ENCODE peak calls at places on chromosomes 6 and 20, in nine cellular contexts. X is endothelial cell of umbilical vein, W is breast epithelium, L is iPS DF 6.9, I is PC-9, H is astrocyte, O is Peyer's patch, V is neuronal stem cell, R is heart right ventricle. Q is an unnamed sample.

GRCh38 chr6:140264451-140264850 is 890.0 kb upstream of the CITED2 start:
- DNase-seq in V (no peak), R (no peak), L (no peak), W (no peak), I (no peak), O (no peak), H (peak; percentile 70), X (no peak), Q (no peak)

GRCh38 chr6:50457351-50457750 is 256.0 kb upstream of the TFAP2D start:
- DNase-seq in X (no peak), W (no peak), I (no peak), H (no peak), V (no peak), O (no peak), R (no peak), L (no peak), Q (no peak)

GRCh38 chr20:50717974-50718761 is 13.2 kb upstream of the PARD6B start:
- DNase-seq in H (no peak), I (no peak), L (no peak), R (no peak), X (no peak), V (no peak), O (no peak), W (no peak), Q (no peak)

GRCh38 chr20:33232486-33233072 is 3.2 kb upstream of the BPIFA1 start:
- DNase-seq in W (no peak), H (no peak), L (no peak), R (no peak), V (no peak), O (no peak), X (no peak), I (no peak), Q (no peak)

GRCh38 chr20:24863356-24863755 is 85.7 kb upstream of the CST7 start:
- DNase-seq in R (no peak), X (no peak), W (no peak), O (no peak), V (no peak), H (peak; percentile 59), I (no peak), L (no peak), Q (no peak)

GRCh38 chr6:164502838-164503237 is 806.6 kb downstream of the C6orf118 start:
- DNase-seq in H (no peak), W (no peak), X (peak; percentile 83), L (no peak), V (no peak), I (no peak), R (no peak), O (no peak), Q (no peak)

GRCh38 chr20:48736231-48736630 is 91.6 kb downstream of the PREX1 start:
- DNase-seq in L (no peak), I (no peak), O (no peak), H (peak; percentile 12), R (no peak), W (no peak), X (no peak), V (no peak), Q (no peak)

GRCh38 chr6:157760589-157761330 is 62.3 kb upstream of the SNX9 start:
- DNase-seq in R (no peak), W (no peak), V (no peak), X (peak; percentile 95), L (no peak), O (no peak), I (peak; percentile 82), H (peak; percentile 88), Q (peak; percentile 93)

GRCh38 chr20:44583179-44583578 is 800 bp downstream of the PKIG start:
- DNase-seq in V (no peak), L (no peak), H (no peak), W (no peak), X (peak; percentile 59), I (no peak), O (no peak), R (no peak), Q (no peak)

GRCh38 chr20:4109307-4109564 is 93.9 kb upstream of the RNF24 start:
- DNase-seq in W (no peak), V (no peak), R (no peak), H (no peak), L (no peak), I (no peak), X (no peak), O (no peak), Q (no peak)
- H3K27ac ChIP-seq in W (no peak overlapping the region), V (no peak overlapping the region), R (no peak overlapping the region), H (no peak overlapping the region), L (no peak overlapping the region), I (peak overlapping the region; percentile 65), X (no peak overlapping the region), O (no peak overlapping the region), Q (no peak overlapping the region)

GRCh38 chr6:161976569-161976968 is 702.7 kb upstream of the AGPAT4 start:
- DNase-seq in O (no peak), L (no peak), W (no peak), I (no peak), H (no peak), R (no peak), V (no peak), X (no peak), Q (no peak)

GRCh38 chr6:161973064-161973463 is 699.2 kb upstream of the AGPAT4 start:
- DNase-seq in O (no peak), X (no peak), V (no peak), H (no peak), W (no peak), L (no peak), I (no peak), R (no peak), Q (no peak)
- H3K4me1 ChIP-seq in O (no peaks in the 10 kb centered on the region), X (no peaks in the 10 kb centered on the region), V (no peaks in the 10 kb centered on the region), H (no peaks in the 10 kb centered on the region), W (no peaks in the 10 kb centered on the region), L (no peaks in the 10 kb centered on the region), I (no peaks in the 10 kb centered on the region), R (no peaks in the 10 kb centered on the region), Q (no peaks in the 10 kb centered on the region)

GRCh38 chr6:81894788-81895221 is 142.3 kb upstream of the TENT5A start:
- DNase-seq in X (no peak), W (no peak), H (peak; percentile 44), L (no peak), V (peak; percentile 31), R (peak; percentile 47), O (no peak), I (no peak), Q (no peak)
- H3K4me3 ChIP-seq in X (no peak overlapping the region), W (peak overlapping the region; percentile 19), H (no peak overlapping the region), L (no peak overlapping the region), V (no peak overlapping the region), R (no peak overlapping the region), O (no peak overlapping the region), I (no peak overlapping the region), Q (peak overlapping the region; percentile 1)

GRCh38 chr20:37249304-37249703 is 12.3 kb downstream of the GHRH start:
- DNase-seq in X (no peak), R (no peak), O (no peak), V (no peak), L (no peak), I (no peak), W (no peak), H (no peak), Q (no peak)
- H3K27ac ChIP-seq in X (no peak overlapping the region), R (no peak overlapping the region), O (no peak overlapping the region), V (no peak overlapping the region), L (no peak overlapping the region), I (no peak overlapping the region), W (no peak overlapping the region), H (no peak overlapping the region), Q (no peak overlapping the region)

DNA sequence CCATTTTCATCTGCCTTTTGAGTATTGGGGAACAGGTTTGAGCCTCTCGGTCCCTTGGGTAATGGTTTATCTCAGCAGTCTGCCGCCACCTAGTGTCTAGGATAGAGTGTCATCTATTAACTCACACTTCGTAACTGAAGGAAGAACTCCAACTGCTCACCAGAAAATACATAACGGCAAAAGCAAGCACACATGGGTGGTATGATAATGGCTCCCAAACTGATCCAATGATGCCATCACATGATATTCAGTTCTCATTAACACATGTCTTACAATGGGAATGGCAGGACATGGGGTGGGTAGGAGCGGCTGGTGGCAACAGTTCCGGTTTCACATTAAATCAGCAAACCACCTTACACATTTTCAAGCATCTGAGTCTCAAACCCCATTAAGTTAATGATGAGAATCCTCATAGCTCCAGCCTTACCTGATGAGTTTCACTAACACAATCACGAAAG is 110.7 kb upstream of the PHACTR1 start:
- DNase-seq in O (no peak), R (no peak), H (peak; percentile 42), L (peak; percentile 47), I (peak; percentile 79), W (no peak), X (peak; percentile 81), V (peak; percentile 48), Q (peak; percentile 60)
- H3K4me1 ChIP-seq in O (no peaks in the 10 kb centered on the region), R (peaks cover 21% of the 10 kb centered on the region), H (peaks cover 14% of the 10 kb centered on the region), L (no peaks in the 10 kb centered on the region), I (peaks cover 16% of the 10 kb centered on the region), W (no peaks in the 10 kb centered on the region), X (peaks cover 42% of the 10 kb centered on the region), V (peaks cover 1% of the 10 kb centered on the region), Q (peaks cover 46% of the 10 kb centered on the region)

DNA sequence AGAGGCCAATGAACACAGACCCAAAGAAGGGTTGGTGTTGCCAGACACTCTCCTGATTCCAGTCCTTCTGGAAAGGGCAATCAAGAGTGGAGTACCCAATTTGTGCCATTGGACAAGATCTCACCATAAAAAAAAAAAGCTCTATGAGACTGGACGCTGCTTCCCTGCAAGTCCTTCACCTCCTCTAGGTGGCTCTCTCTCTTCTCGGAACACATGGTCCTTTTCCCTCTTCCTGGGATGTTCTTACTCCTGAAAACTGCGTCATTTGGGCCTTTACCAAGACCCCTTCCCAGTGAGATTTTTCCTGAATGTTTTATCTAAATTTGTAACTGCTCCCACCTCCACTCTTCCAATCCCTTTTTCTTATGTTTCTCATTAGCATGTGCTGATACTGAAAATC is 280.8 kb downstream of the FOXA2 start:
- DNase-seq in L (no peak), O (no peak), V (no peak), R (no peak), I (no peak), X (no peak), H (no peak), W (no peak), Q (no peak)
- H3K4me3 ChIP-seq in L (no peak overlapping the region), O (no peak overlapping the region), V (no peak overlapping the region), R (no peak overlapping the region), I (no peak overlapping the region), X (no peak overlapping the region), H (no peak overlapping the region), W (no peak overlapping the region), Q (no peak overlapping the region)

DNA sequence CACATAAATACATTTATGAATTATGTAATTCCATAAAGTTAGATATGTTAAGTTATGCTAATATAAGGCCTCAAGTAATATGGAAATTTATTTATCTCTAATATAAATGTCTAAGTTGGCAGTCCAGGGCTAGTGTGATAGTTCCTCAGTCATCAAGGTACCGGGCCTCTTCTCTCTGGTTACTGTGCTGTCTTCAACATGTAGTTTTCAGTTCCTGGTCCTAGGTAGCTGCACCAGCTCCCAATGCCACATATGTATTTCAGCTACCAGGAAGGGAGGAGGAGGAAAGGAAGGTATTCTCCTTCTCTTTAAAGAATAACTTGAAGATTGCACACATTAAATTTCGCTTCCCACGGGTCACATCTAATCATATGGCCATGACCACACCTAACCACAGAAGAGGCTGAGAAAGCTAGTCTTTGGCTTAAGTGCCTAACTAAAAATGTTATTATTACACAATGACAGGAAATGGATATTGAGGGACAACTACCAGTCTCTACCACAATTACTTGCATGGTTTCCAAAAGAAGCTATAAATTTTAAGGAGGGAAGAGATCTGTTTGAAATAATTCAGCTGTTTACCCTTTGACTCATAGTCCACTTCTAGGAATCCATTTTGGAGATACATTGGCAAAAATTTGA is 68.6 kb downstream of the BCKDHB start:
- DNase-seq in R (no peak), H (peak; percentile 70), W (no peak), L (no peak), V (no peak), O (no peak), X (no peak), I (no peak), Q (peak; percentile 18)
- H3K27ac ChIP-seq in R (no peak overlapping the region), H (no peak overlapping the region), W (no peak overlapping the region), L (no peak overlapping the region), V (no peak overlapping the region), O (no peak overlapping the region), X (no peak overlapping the region), I (no peak overlapping the region), Q (no peak overlapping the region)

GRCh38 chr6:36594816-36595167 is 630 bp downstream of the SRSF3 start:
- DNase-seq in H (no peak), V (no peak), O (no peak), W (no peak), I (no peak), X (no peak), R (no peak), L (no peak), Q (peak; percentile 54)
- H3K4me1 ChIP-seq in H (peaks cover 34% of the 10 kb centered on the region), V (peaks cover 14% of the 10 kb centered on the region), O (peaks cover 35% of the 10 kb centered on the region), W (peaks cover 6% of the 10 kb centered on the region), I (peaks cover 60% of the 10 kb centered on the region), X (peaks cover 28% of the 10 kb centered on the region), R (peaks cover 46% of the 10 kb centered on the region), L (no peaks in the 10 kb centered on the region), Q (peaks cover 46% of the 10 kb centered on the region)